ENCODE peak calls at places on chromosome 15, in six cellular contexts. One of them, this sample, is unnamed.
A peak's percentile ranks its signal among the peaks of the same experiment; 100 is the strongest.

GRCh38 chr15:26805470-26805869 is 32.6 kb upstream of the GABRB3 start:
- DNase-seq in GM12865: no peak
- DNase-seq in PC-9: no peak
- DNase-seq in upper lobe of right lung: no peak
- DNase-seq in omental fat pad: no peak
- DNase-seq in endodermal cell: no peak
- DNase-seq in this sample: no peak

GRCh38 chr15:83813697-83814096 is 159.8 kb downstream of the ADAMTSL3 start:
- DNase-seq in GM12865: no peak
- DNase-seq in PC-9: no peak
- DNase-seq in upper lobe of right lung: no peak
- DNase-seq in omental fat pad: no peak
- DNase-seq in endodermal cell: no peak
- DNase-seq in this sample: no peak

GRCh38 chr15:59792359-59792758 is 103.2 kb upstream of the BNIP2 start:
- DNase-seq in GM12865: no peak
- DNase-seq in PC-9: no peak
- DNase-seq in upper lobe of right lung: no peak
- DNase-seq in omental fat pad: no peak
- DNase-seq in endodermal cell: no peak
- DNase-seq in this sample: peak; percentile 17

GRCh38 chr15:75646944-75647364 is 758 bp upstream of the SNX33 start:
- DNase-seq in GM12865: no peak
- DNase-seq in PC-9: no peak
- DNase-seq in upper lobe of right lung: peak; percentile 79
- DNase-seq in omental fat pad: no peak
- DNase-seq in endodermal cell: peak; percentile 69
- DNase-seq in this sample: no peak

GRCh38 chr15:42911058-42911592 is 9.5 kb downstream of the TTBK2 start:
- DNase-seq in GM12865: no peak
- DNase-seq in PC-9: no peak
- DNase-seq in upper lobe of right lung: no peak
- DNase-seq in omental fat pad: no peak
- DNase-seq in endodermal cell: no peak
- DNase-seq in this sample: no peak

GRCh38 chr15:68402432-68403160 is 29.4 kb downstream of the ITGA11 start:
- DNase-seq in GM12865: no peak
- DNase-seq in PC-9: no peak
- DNase-seq in upper lobe of right lung: peak; percentile 58
- DNase-seq in omental fat pad: no peak
- DNase-seq in endodermal cell: peak; percentile 26
- DNase-seq in this sample: no peak

GRCh38 chr15:69559440-69560215 is 107.0 kb downstream of the RPLP1 start:
- DNase-seq in GM12865: no peak
- DNase-seq in PC-9: no peak
- DNase-seq in upper lobe of right lung: no peak
- DNase-seq in omental fat pad: no peak
- DNase-seq in endodermal cell: no peak
- DNase-seq in this sample: peak; percentile 54

GRCh38 chr15:22904736-22905135 is 66.3 kb downstream of the NIPA2 start:
- DNase-seq in GM12865: no peak
- DNase-seq in PC-9: no peak
- DNase-seq in upper lobe of right lung: no peak
- DNase-seq in omental fat pad: no peak
- DNase-seq in endodermal cell: no peak
- DNase-seq in this sample: no peak

GRCh38 chr15:31570591-31570990 is 244.0 kb downstream of the KLF13 start:
- DNase-seq in GM12865: no peak
- DNase-seq in PC-9: no peak
- DNase-seq in upper lobe of right lung: no peak
- DNase-seq in omental fat pad: no peak
- DNase-seq in endodermal cell: no peak
- DNase-seq in this sample: no peak

GRCh38 chr15:55789066-55789660 is 46.2 kb upstream of the PRTG start:
- DNase-seq in GM12865: peak; percentile 40
- DNase-seq in PC-9: no peak
- DNase-seq in upper lobe of right lung: no peak
- DNase-seq in omental fat pad: no peak
- DNase-seq in endodermal cell: peak; percentile 87
- DNase-seq in this sample: peak; percentile 71

GRCh38 chr15:83312046-83312445 is 27.6 kb upstream of the BNC1 start:
- DNase-seq in GM12865: no peak
- DNase-seq in PC-9: peak; percentile 72
- DNase-seq in upper lobe of right lung: no peak
- DNase-seq in omental fat pad: no peak
- DNase-seq in endodermal cell: no peak
- DNase-seq in this sample: no peak

DNA sequence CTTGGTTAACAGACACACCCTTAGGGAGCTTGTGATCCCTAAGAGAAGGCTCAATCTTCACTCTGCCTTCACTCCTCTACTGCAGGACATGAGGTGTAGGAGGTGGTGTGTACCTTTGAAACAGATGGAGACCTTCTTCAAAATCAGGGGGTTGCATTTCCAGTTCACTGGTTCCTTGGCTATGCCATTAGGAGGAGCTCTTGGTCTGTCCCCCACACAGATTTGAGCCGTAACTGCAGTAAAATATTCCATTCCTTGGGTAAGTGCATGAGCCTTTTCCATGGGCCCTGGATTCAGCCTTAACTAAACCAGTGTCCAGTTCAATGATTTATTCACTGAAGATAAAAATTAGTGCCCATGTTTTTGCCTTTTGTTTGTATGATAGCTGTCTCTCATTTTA is 144.6 kb downstream of the MCTP2 start:
- DNase-seq in GM12865: no peak
- DNase-seq in PC-9: no peak
- DNase-seq in upper lobe of right lung: no peak
- DNase-seq in omental fat pad: no peak
- DNase-seq in endodermal cell: peak; percentile 56
- DNase-seq in this sample: no peak
- TF ChIP-seq CTCF in GM12865: no peak
- TF ChIP-seq CTCF in PC-9: no peak
- TF ChIP-seq CTCF in upper lobe of right lung: peak; percentile 40
- TF ChIP-seq CTCF in omental fat pad: no peak
- TF ChIP-seq CTCF in endodermal cell: peak; percentile 71
- TF ChIP-seq CTCF in this sample: no peak

GRCh38 chr15:63025460-63025859 is 17.1 kb upstream of the TPM1 start:
- DNase-seq in GM12865: no peak
- DNase-seq in PC-9: no peak
- DNase-seq in upper lobe of right lung: no peak
- DNase-seq in omental fat pad: no peak
- DNase-seq in endodermal cell: peak; percentile 62
- DNase-seq in this sample: no peak
- TF ChIP-seq CTCF in GM12865: no peak
- TF ChIP-seq CTCF in PC-9: no peak
- TF ChIP-seq CTCF in upper lobe of right lung: no peak
- TF ChIP-seq CTCF in omental fat pad: no peak
- TF ChIP-seq CTCF in endodermal cell: peak; percentile 59
- TF ChIP-seq CTCF in this sample: no peak

DNA sequence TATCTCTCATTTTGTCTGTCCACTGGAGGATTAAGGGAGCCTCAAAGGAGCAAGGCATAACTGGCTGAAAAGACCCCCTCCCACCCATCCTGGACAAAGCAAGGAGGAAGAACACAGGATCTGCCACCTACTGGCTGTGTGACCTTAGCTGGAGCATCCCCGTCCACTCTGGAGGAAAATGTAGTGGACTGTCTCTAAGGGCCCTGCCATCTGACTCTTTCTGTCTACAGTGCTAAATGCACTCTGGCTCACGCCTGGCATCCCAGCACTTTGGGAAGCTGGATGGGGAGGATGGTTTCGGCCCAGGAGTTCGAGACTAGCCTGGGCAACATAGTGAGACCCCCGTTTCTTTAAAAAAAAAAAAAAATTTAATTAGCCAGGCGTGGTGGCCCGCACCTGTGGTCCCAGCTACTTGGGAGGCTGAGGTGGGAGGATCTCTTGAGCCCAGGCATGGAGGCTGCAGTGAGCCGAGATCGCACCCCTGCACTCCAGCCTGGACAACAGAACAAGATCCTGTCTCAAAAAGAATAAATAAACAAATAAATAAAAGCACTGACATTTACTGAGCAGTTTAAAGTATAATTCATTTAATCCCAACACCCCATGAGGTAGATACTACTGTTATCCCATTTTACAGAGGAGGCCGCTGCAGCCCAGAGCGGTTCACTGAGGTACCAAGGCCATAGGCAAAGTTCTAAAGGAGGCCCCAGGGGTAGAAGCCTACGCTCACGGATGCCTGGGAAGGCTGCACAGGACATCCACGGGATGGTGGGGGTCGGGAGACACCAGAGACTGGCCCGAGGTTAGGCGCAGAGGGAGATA is 1.1 kb downstream of the TBC1D2B start:
- DNase-seq in GM12865: no peak
- DNase-seq in PC-9: no peak
- DNase-seq in upper lobe of right lung: no peak
- DNase-seq in omental fat pad: peak; percentile 18
- DNase-seq in endodermal cell: no peak
- DNase-seq in this sample: peak; percentile 31
- TF ChIP-seq CTCF in GM12865: no peak
- TF ChIP-seq CTCF in PC-9: no peak
- TF ChIP-seq CTCF in upper lobe of right lung: no peak
- TF ChIP-seq CTCF in omental fat pad: no peak
- TF ChIP-seq CTCF in endodermal cell: peak; percentile 49
- TF ChIP-seq CTCF in this sample: no peak

DNA sequence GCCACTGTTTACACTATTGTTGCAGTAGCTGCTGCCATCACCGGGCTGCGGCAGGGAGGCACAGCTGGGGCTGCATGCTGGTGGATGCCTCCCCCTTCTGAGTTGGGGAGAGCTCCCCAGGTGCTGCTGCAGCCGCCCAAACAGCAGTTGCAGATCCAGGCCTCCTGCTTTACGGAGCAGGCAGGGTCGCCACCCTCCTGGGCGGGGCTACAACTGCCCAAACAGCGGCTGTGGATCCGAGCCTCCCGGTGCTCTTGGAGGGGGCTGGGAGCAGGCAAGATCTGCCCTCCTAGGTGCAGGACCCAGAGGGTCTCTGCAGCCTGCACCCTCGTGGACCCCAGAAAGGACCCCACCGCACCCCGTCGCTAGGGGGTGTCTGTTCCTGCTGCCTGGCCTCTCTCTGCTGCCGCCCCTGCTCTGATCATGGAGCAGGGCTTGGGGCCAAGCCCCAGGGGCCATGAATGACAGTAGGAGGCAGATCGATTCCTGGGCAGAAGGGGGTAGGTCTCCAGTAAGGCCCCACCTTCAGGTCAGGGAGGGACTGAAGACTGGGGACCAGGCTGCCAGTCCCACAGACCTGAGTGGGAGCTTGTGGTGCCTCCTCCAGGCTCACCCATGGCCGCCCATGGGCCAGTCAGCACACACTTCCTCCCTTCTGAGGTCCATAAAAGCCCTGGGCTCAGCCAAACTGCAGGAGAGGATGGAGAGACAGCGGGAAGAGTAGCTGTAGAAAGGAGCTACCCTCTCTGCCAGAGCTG is 4.5 kb upstream of the SKIC8 start:
- DNase-seq in GM12865: no peak
- DNase-seq in PC-9: no peak
- DNase-seq in upper lobe of right lung: no peak
- DNase-seq in omental fat pad: no peak
- DNase-seq in endodermal cell: peak; percentile 82
- DNase-seq in this sample: no peak
- TF ChIP-seq CTCF in GM12865: no peak
- TF ChIP-seq CTCF in PC-9: no peak
- TF ChIP-seq CTCF in upper lobe of right lung: no peak
- TF ChIP-seq CTCF in omental fat pad: no peak
- TF ChIP-seq CTCF in endodermal cell: peak; percentile 66
- TF ChIP-seq CTCF in this sample: no peak

DNA sequence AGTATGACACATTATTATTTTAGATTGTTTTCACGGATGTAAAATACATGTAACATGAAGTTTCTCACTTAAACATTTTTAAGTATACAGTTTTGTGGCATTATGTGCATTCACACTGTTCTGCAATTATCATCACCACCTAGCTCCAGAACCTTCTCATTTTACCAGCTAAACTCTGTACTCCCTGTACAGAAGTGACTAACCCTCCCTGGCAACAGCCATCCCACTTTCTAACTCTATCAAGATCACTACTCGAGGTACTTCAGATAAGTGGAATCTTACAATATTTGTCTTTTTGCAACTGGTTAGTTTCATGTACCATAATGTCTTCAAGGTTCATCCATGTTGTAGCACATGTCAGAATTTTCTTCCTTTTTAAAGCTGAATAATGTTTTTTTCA is 116.3 kb upstream of the IGF1R start:
- DNase-seq in GM12865: no peak
- DNase-seq in PC-9: no peak
- DNase-seq in upper lobe of right lung: no peak
- DNase-seq in omental fat pad: no peak
- DNase-seq in endodermal cell: no peak
- DNase-seq in this sample: no peak
- TF ChIP-seq CTCF in GM12865: no peak
- TF ChIP-seq CTCF in PC-9: no peak
- TF ChIP-seq CTCF in upper lobe of right lung: no peak
- TF ChIP-seq CTCF in omental fat pad: no peak
- TF ChIP-seq CTCF in endodermal cell: no peak
- TF ChIP-seq CTCF in this sample: no peak

GRCh38 chr15:77901921-77902750 is 175.4 kb downstream of the TBC1D2B start:
- DNase-seq in GM12865: peak; percentile 41
- DNase-seq in PC-9: no peak
- DNase-seq in upper lobe of right lung: peak; percentile 38
- DNase-seq in omental fat pad: no peak
- DNase-seq in endodermal cell: peak; percentile 66
- DNase-seq in this sample: no peak
- TF ChIP-seq CTCF in GM12865: peak; percentile 39
- TF ChIP-seq CTCF in PC-9: peak; percentile 14
- TF ChIP-seq CTCF in upper lobe of right lung: no peak
- TF ChIP-seq CTCF in omental fat pad: no peak
- TF ChIP-seq CTCF in endodermal cell: peak; percentile 58
- TF ChIP-seq CTCF in this sample: no peak

DNA sequence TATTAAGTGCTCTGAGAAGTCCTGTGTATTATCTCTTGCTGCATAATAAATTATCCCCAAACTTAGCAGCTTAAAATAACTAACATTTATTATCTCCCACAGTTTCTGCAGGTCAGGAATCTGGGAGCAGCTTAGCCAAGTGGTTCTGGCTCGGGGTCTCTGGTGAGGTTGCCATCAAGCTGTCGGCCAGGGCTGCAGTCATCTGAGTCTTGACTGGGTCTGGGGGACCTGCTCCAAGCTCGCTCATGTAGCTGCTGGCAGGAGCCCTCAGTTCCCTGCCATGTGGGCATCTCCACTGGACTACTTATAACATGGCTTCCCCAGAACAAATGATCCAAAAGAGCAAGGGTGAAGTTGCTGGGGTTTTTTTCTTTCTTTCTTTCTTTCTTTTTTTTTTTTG is 80.7 kb downstream of the SMAD6 start:
- DNase-seq in GM12865: no peak
- DNase-seq in PC-9: no peak
- DNase-seq in upper lobe of right lung: no peak
- DNase-seq in omental fat pad: no peak
- DNase-seq in endodermal cell: no peak
- DNase-seq in this sample: no peak
- TF ChIP-seq CTCF in GM12865: no peak
- TF ChIP-seq CTCF in PC-9: no peak
- TF ChIP-seq CTCF in upper lobe of right lung: no peak
- TF ChIP-seq CTCF in omental fat pad: no peak
- TF ChIP-seq CTCF in endodermal cell: no peak
- TF ChIP-seq CTCF in this sample: no peak